ENCODE peak calls at places on chromosome 11, in six cellular contexts. H is ELF-1, I is GM12865, O is T-helper 17 cell, S is HFF-Myc, K is NCI-H1694 treated with DMSO at 0.1 percent for 48 hours. U is an unnamed sample.

GRCh38 chr11:32087602-32088001 is 3.3 kb upstream of the RCN1 start:
- DNase-seq in S (no peak), O (no peak), K (no peak), H (no peak), I (no peak), U (no peak)

GRCh38 chr11:131692151-131692550 is 321.7 kb downstream of the NTM start:
- DNase-seq in O (no peak), I (no peak), S (no peak), K (no peak), H (no peak), U (no peak)

GRCh38 chr11:6225896-6226295 is 8.5 kb downstream of the FHIP1B start:
- DNase-seq in K (no peak), O (no peak), I (no peak), S (no peak), H (no peak), U (no peak)

GRCh38 chr11:120030411-120030810 is 107.5 kb downstream of the TRIM29 start:
- DNase-seq in H (no peak), I (no peak), S (no peak), O (no peak), K (no peak), U (no peak)

GRCh38 chr11:62390727-62391126 is 28.1 kb upstream of the SCGB1A1 start:
- DNase-seq in I (no peak), O (no peak), S (no peak), H (no peak), K (no peak), U (no peak)

GRCh38 chr11:89477175-89477574 is 14.0 kb downstream of the NOX4 start:
- DNase-seq in H (peak), S (no peak), I (no peak), K (no peak), O (no peak), U (no peak)

GRCh38 chr11:78149646-78150045 is 10.2 kb upstream of the ALG8 start:
- DNase-seq in S (no peak), I (no peak), O (no peak), K (no peak), H (no peak), U (no peak)

GRCh38 chr11:64536396-64536935 is 54.6 kb upstream of the SLC22A12 start:
- DNase-seq in K (no peak), O (no peak), H (no peak), S (no peak), I (no peak), U (no peak)

GRCh38 chr11:119751281-119752060 is 22.5 kb upstream of the NECTIN1 start:
- DNase-seq in O (no peak), H (no peak), K (no peak), I (peak), S (no peak), U (no peak)

GRCh38 chr11:75536786-75537629 is 11.3 kb upstream of the GDPD5 start:
- DNase-seq in O (no peak), S (no peak), H (no peak), K (no peak), I (peak), U (no peak)

GRCh38 chr11:123174196-123175183 is 20.6 kb downstream of the CLMP start:
- DNase-seq in O (no peak), S (peak), H (peak), K (no peak), I (no peak), U (peak)